ENCODE peak calls at places on chromosomes 11 and 22, in six cellular contexts. One of them, this sample, is unnamed.

GRCh38 chr22:44391026-44391425 is 78.3 kb upstream of the SHISAL1 start:
- DNase-seq in upper lobe of left lung: peak
- DNase-seq in stomach: no peak
- DNase-seq in HCT116: no peak
- DNase-seq in prostate gland: no peak
- DNase-seq in Panc1: no peak
- DNase-seq in this sample: no peak

GRCh38 chr11:123474994-123475393 is 44.9 kb downstream of the GRAMD1B start:
- DNase-seq in stomach: no peak
- DNase-seq in HCT116: no peak
- DNase-seq in Panc1: no peak
- DNase-seq in prostate gland: no peak
- DNase-seq in upper lobe of left lung: no peak
- DNase-seq in this sample: no peak

GRCh38 chr11:44617671-44618461 is 52.4 kb downstream of the CD82 start:
- DNase-seq in Panc1: no peak
- DNase-seq in HCT116: no peak
- DNase-seq in stomach: no peak
- DNase-seq in upper lobe of left lung: peak
- DNase-seq in prostate gland: no peak
- DNase-seq in this sample: no peak

GRCh38 chr11:27757953-27758352 is 57.7 kb upstream of the BDNF start:
- DNase-seq in prostate gland: no peak
- DNase-seq in upper lobe of left lung: no peak
- DNase-seq in HCT116: no peak
- DNase-seq in stomach: no peak
- DNase-seq in Panc1: no peak
- DNase-seq in this sample: no peak

GRCh38 chr11:11382858-11383532 is 29.9 kb upstream of the CSNK2A3 start:
- DNase-seq in prostate gland: no peak
- DNase-seq in Panc1: no peak
- DNase-seq in stomach: no peak
- DNase-seq in upper lobe of left lung: no peak
- DNase-seq in HCT116: no peak
- DNase-seq in this sample: no peak

GRCh38 chr22:16967453-16968217 is 40.4 kb downstream of the GAB4 start:
- DNase-seq in HCT116: no peak
- DNase-seq in upper lobe of left lung: no peak
- DNase-seq in Panc1: no peak
- DNase-seq in stomach: no peak
- DNase-seq in prostate gland: no peak
- DNase-seq in this sample: no peak

GRCh38 chr22:49320714-49321476 is 506.8 kb downstream of the BRD1 start:
- DNase-seq in prostate gland: no peak
- DNase-seq in HCT116: no peak
- DNase-seq in upper lobe of left lung: no peak
- DNase-seq in Panc1: no peak
- DNase-seq in stomach: peak
- DNase-seq in this sample: no peak

GRCh38 chr11:72581067-72581466 is 93.2 kb downstream of the PDE2A start:
- DNase-seq in HCT116: no peak
- DNase-seq in Panc1: no peak
- DNase-seq in upper lobe of left lung: no peak
- DNase-seq in prostate gland: no peak
- DNase-seq in stomach: no peak
- DNase-seq in this sample: no peak

GRCh38 chr11:2215561-2216399 is 44.2 kb upstream of the TH start:
- DNase-seq in HCT116: no peak
- DNase-seq in stomach: no peak
- DNase-seq in upper lobe of left lung: no peak
- DNase-seq in prostate gland: no peak
- DNase-seq in Panc1: no peak
- DNase-seq in this sample: peak

GRCh38 chr11:21646351-21646750 is 546.5 kb upstream of the ANO5 start:
- DNase-seq in Panc1: no peak
- DNase-seq in HCT116: no peak
- DNase-seq in upper lobe of left lung: no peak
- DNase-seq in stomach: no peak
- DNase-seq in prostate gland: no peak
- DNase-seq in this sample: no peak

GRCh38 chr22:46826438-46826837 is 64.0 kb downstream of the TBC1D22A start:
- DNase-seq in stomach: no peak
- DNase-seq in HCT116: no peak
- DNase-seq in upper lobe of left lung: no peak
- DNase-seq in prostate gland: no peak
- DNase-seq in Panc1: no peak
- DNase-seq in this sample: no peak

GRCh38 chr22:39493759-39494158 is 8.3 kb upstream of the MIEF1 start:
- DNase-seq in HCT116: no peak
- DNase-seq in prostate gland: no peak
- DNase-seq in stomach: no peak
- DNase-seq in Panc1: no peak
- DNase-seq in upper lobe of left lung: no peak
- DNase-seq in this sample: no peak

GRCh38 chr11:20110908-20111669 is 49.2 kb downstream of the DBX1 start:
- DNase-seq in upper lobe of left lung: peak
- DNase-seq in prostate gland: peak
- DNase-seq in Panc1: peak
- DNase-seq in stomach: peak
- DNase-seq in HCT116: peak
- DNase-seq in this sample: peak

GRCh38 chr11:68043349-68044144 is 4.7 kb downstream of the TCIRG1 start:
- DNase-seq in stomach: no peak
- DNase-seq in upper lobe of left lung: no peak
- DNase-seq in Panc1: no peak
- DNase-seq in prostate gland: no peak
- DNase-seq in HCT116: no peak
- DNase-seq in this sample: no peak

GRCh38 chr11:71948314-71949027 is 19.6 kb downstream of the RNF121 start:
- DNase-seq in upper lobe of left lung: no peak
- DNase-seq in Panc1: no peak
- DNase-seq in stomach: peak
- DNase-seq in HCT116: no peak
- DNase-seq in prostate gland: no peak
- DNase-seq in this sample: no peak

GRCh38 chr11:74777038-74777437 is 28.4 kb downstream of the RNF169 start:
- DNase-seq in prostate gland: no peak
- DNase-seq in stomach: no peak
- DNase-seq in Panc1: no peak
- DNase-seq in upper lobe of left lung: no peak
- DNase-seq in HCT116: no peak
- DNase-seq in this sample: no peak

DNA sequence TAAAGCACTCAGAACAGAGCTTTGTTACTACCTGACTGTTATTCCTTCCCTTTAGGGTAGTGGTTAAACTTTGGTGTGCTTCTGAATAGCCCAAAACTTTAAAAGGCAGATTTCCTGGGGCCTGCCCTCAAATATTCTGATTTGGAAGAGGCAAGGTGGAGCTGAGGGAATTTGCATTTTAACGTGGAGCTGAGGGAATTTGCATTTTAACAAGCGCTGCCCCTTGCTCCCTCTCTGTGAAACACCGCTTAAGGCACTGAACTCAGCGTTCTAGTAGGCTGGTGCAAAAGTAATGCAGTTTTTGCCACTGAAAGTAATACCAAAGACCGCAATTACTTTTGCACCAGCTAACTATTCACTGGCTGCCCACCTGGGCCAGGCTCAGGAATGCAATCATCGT is 35.0 kb downstream of the TPST2 start:
- DNase-seq in stomach: no peak
- DNase-seq in Panc1: no peak
- DNase-seq in prostate gland: no peak
- DNase-seq in upper lobe of left lung: no peak
- DNase-seq in HCT116: no peak
- DNase-seq in this sample: no peak
- TF ChIP-seq POLR2AphosphoS5 in stomach: no peak
- TF ChIP-seq POLR2AphosphoS5 in Panc1: no peak
- TF ChIP-seq POLR2AphosphoS5 in prostate gland: no peak
- TF ChIP-seq POLR2AphosphoS5 in upper lobe of left lung: no peak
- TF ChIP-seq POLR2AphosphoS5 in HCT116: no peak
- TF ChIP-seq POLR2AphosphoS5 in this sample: no peak

GRCh38 chr11:118529584-118530175 is 1.3 kb upstream of the TMEM25 start:
- DNase-seq in stomach: no peak
- DNase-seq in Panc1: no peak
- DNase-seq in HCT116: no peak
- DNase-seq in prostate gland: no peak
- DNase-seq in upper lobe of left lung: no peak
- DNase-seq in this sample: no peak

GRCh38 chr11:118528511-118528910 is 1.2 kb downstream of the TTC36 start:
- DNase-seq in prostate gland: no peak
- DNase-seq in stomach: no peak
- DNase-seq in Panc1: no peak
- DNase-seq in HCT116: no peak
- DNase-seq in upper lobe of left lung: no peak
- DNase-seq in this sample: no peak

GRCh38 chr11:118531597-118532084 is 649 bp downstream of the TMEM25 start:
- DNase-seq in Panc1: no peak
- DNase-seq in upper lobe of left lung: no peak
- DNase-seq in HCT116: no peak
- DNase-seq in stomach: no peak
- DNase-seq in prostate gland: no peak
- DNase-seq in this sample: no peak

GRCh38 chr11:118530683-118531596 is at the start of gene TMEM25:
- DNase-seq in stomach: peak
- DNase-seq in prostate gland: peak
- DNase-seq in upper lobe of left lung: peak
- DNase-seq in HCT116: no peak
- DNase-seq in Panc1: no peak
- DNase-seq in this sample: no peak

GRCh38 chr11:118530180-118530682 is 761 bp upstream of the TMEM25 start:
- DNase-seq in HCT116: no peak
- DNase-seq in upper lobe of left lung: no peak
- DNase-seq in Panc1: no peak
- DNase-seq in prostate gland: peak
- DNase-seq in stomach: peak
- DNase-seq in this sample: no peak
- TF ChIP-seq POLR2AphosphoS5 in HCT116: no peak
- TF ChIP-seq POLR2AphosphoS5 in upper lobe of left lung: no peak
- TF ChIP-seq POLR2AphosphoS5 in Panc1: no peak
- TF ChIP-seq POLR2AphosphoS5 in prostate gland: peak
- TF ChIP-seq POLR2AphosphoS5 in stomach: no peak
- TF ChIP-seq POLR2AphosphoS5 in this sample: no peak

GRCh38 chr22:24414523-24414922 is 12.9 kb upstream of the ADORA2A start:
- DNase-seq in prostate gland: no peak
- DNase-seq in stomach: no peak
- DNase-seq in upper lobe of left lung: no peak
- DNase-seq in Panc1: no peak
- DNase-seq in HCT116: no peak
- DNase-seq in this sample: no peak

GRCh38 chr22:24414984-24415945 is 12.1 kb upstream of the ADORA2A start:
- DNase-seq in HCT116: no peak
- DNase-seq in upper lobe of left lung: no peak
- DNase-seq in Panc1: no peak
- DNase-seq in stomach: no peak
- DNase-seq in prostate gland: no peak
- DNase-seq in this sample: no peak

GRCh38 chr22:24417200-24417599 is 10.2 kb upstream of the ADORA2A start:
- DNase-seq in Panc1: no peak
- DNase-seq in stomach: no peak
- DNase-seq in HCT116: no peak
- DNase-seq in prostate gland: no peak
- DNase-seq in upper lobe of left lung: no peak
- DNase-seq in this sample: no peak

GRCh38 chr22:24416611-24417010 is 10.8 kb upstream of the ADORA2A start:
- DNase-seq in HCT116: no peak
- DNase-seq in stomach: no peak
- DNase-seq in prostate gland: no peak
- DNase-seq in upper lobe of left lung: no peak
- DNase-seq in Panc1: no peak
- DNase-seq in this sample: no peak

GRCh38 chr22:24416095-24416494 is 11.3 kb upstream of the ADORA2A start:
- DNase-seq in stomach: no peak
- DNase-seq in Panc1: no peak
- DNase-seq in prostate gland: no peak
- DNase-seq in upper lobe of left lung: no peak
- DNase-seq in HCT116: no peak
- DNase-seq in this sample: no peak
- TF ChIP-seq POLR2AphosphoS5 in stomach: no peak
- TF ChIP-seq POLR2AphosphoS5 in Panc1: no peak
- TF ChIP-seq POLR2AphosphoS5 in prostate gland: no peak
- TF ChIP-seq POLR2AphosphoS5 in upper lobe of left lung: no peak
- TF ChIP-seq POLR2AphosphoS5 in HCT116: no peak
- TF ChIP-seq POLR2AphosphoS5 in this sample: no peak

GRCh38 chr22:37486224-37486845 is at the start of gene MFNG:
- DNase-seq in stomach: peak
- DNase-seq in Panc1: no peak
- DNase-seq in prostate gland: peak
- DNase-seq in upper lobe of left lung: peak
- DNase-seq in HCT116: no peak
- DNase-seq in this sample: peak
- TF ChIP-seq POLR2AphosphoS5 in stomach: peak
- TF ChIP-seq POLR2AphosphoS5 in Panc1: no peak
- TF ChIP-seq POLR2AphosphoS5 in prostate gland: no peak
- TF ChIP-seq POLR2AphosphoS5 in upper lobe of left lung: no peak
- TF ChIP-seq POLR2AphosphoS5 in HCT116: no peak
- TF ChIP-seq POLR2AphosphoS5 in this sample: no peak